ENCODE peak calls at places on chromosomes 1 and 21, in nine cellular contexts. N is psoas muscle, H is body of pancreas, X is pancreas, G is stomach, Z is Peyer's patch, L is cardiac muscle cell, E is heart right ventricle, T is sigmoid colon. F is an unnamed sample.

GRCh38 chr1:111747282-111747734 is 8.1 kb upstream of the INKA2 start:
- DNase-seq in E (peak; percentile 71), N (peak; percentile 31), Z (peak; percentile 69), G (peak; percentile 70), X (peak; percentile 50), T (no peak), L (peak; percentile 54), H (peak; percentile 46), F (no peak)

GRCh38 chr1:175597969-175598765 is 145.2 kb downstream of the TNR start:
- DNase-seq in T (no peak), G (no peak), E (no peak), N (no peak), H (no peak), L (no peak), X (no peak), Z (no peak), F (no peak)

GRCh38 chr1:67843335-67843734 is 10.1 kb upstream of the GNG12 start:
- DNase-seq in H (no peak), G (no peak), T (no peak), L (no peak), N (no peak), X (no peak), Z (no peak), E (no peak), F (no peak)

GRCh38 chr1:23178931-23179330 is 10.3 kb upstream of the LUZP1 start:
- DNase-seq in N (no peak), H (no peak), E (no peak), L (peak; percentile 12), T (no peak), Z (no peak), G (no peak), X (no peak), F (no peak)

GRCh38 chr1:118986291-118986838 is 1.8 kb downstream of the TBX15 start:
- DNase-seq in X (no peak), G (no peak), N (no peak), H (no peak), L (no peak), T (no peak), E (no peak), Z (no peak), F (no peak)

GRCh38 chr1:67766117-67766978 is 66.9 kb downstream of the GNG12 start:
- DNase-seq in X (peak; percentile 26), H (peak; percentile 29), Z (no peak), T (no peak), G (peak; percentile 34), L (peak; percentile 71), N (peak; percentile 41), E (peak; percentile 32), F (no peak)

GRCh38 chr1:160260436-160261382 is 1.6 kb downstream of the DCAF8 start:
- DNase-seq in E (peak; percentile 21), L (peak; percentile 39), X (no peak), G (no peak), Z (no peak), N (no peak), H (no peak), T (no peak), F (no peak)

GRCh38 chr1:113694910-113695309 is 64.4 kb downstream of the PHTF1 start:
- DNase-seq in G (no peak), E (no peak), H (no peak), L (no peak), X (no peak), T (no peak), Z (no peak), N (no peak), F (no peak)

GRCh38 chr1:90851711-90852050 is 134.6 kb upstream of the BARHL2 start:
- DNase-seq in T (no peak), X (no peak), H (no peak), Z (no peak), N (no peak), E (no peak), L (no peak), G (no peak), F (no peak)

GRCh38 chr1:180482425-180483275 is 19.7 kb downstream of the ACBD6 start:
- DNase-seq in G (no peak), T (no peak), E (peak; percentile 13), Z (no peak), X (no peak), L (peak; percentile 62), N (no peak), H (no peak), F (no peak)

GRCh38 chr1:151255381-151255780 is 847 bp downstream of the PSMD4 start:
- DNase-seq in L (no peak), N (no peak), G (no peak), X (no peak), E (no peak), T (no peak), Z (no peak), H (no peak), F (no peak)
- TF ChIP-seq CTCF in L (no peak), N (no peak), G (no peak), X (no peak), E (no peak), T (no peak), Z (no peak), H (no peak), F (no peak)

GRCh38 chr21:43020177-43020576 is 45.8 kb downstream of the PKNOX1 start:
- DNase-seq in E (no peak), H (no peak), L (no peak), X (no peak), N (no peak), G (no peak), T (no peak), Z (no peak), F (no peak)
- H3K4me1 ChIP-seq in E (no peaks in the 10 kb centered on the region), H (no peaks in the 10 kb centered on the region), L (no peaks in the 10 kb centered on the region), X (no peaks in the 10 kb centered on the region), N (no peaks in the 10 kb centered on the region), G (no peaks in the 10 kb centered on the region), T (no peaks in the 10 kb centered on the region), Z (no peaks in the 10 kb centered on the region), F (no peaks in the 10 kb centered on the region)

DNA sequence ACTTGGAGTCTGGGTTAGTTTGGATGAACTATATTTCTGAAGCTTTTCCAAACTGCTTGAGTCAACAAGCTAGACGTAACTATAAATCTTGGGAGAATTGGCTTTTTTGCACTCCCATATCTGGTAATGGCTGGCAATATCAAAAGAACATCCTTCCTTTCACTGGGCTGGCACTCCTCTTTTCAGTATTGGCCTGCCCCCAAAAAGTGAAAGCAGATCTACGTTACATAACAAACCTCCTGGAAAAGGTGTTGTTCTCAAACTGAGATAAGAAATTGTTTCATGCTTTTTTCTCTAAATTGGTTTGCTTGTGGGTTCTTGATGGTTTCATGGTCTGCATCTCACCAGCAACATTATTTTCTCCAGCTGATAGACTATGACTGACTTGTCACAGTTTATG is 499.2 kb downstream of the NEGR1 start:
- DNase-seq in N (no peak), E (no peak), L (no peak), X (no peak), G (no peak), H (no peak), T (no peak), Z (no peak), F (no peak)
- H3K4me3 ChIP-seq in N (no peak overlapping the region), E (no peak overlapping the region), L (no peak overlapping the region), X (no peak overlapping the region), G (no peak overlapping the region), H (no peak overlapping the region), T (no peak overlapping the region), Z (no peak overlapping the region), F (no peak overlapping the region)

GRCh38 chr1:203518541-203518940 is 24.6 kb downstream of the OPTC start:
- DNase-seq in X (no peak), H (no peak), N (no peak), G (no peak), T (no peak), L (no peak), Z (no peak), E (no peak), F (no peak)
- TF ChIP-seq CTCF in X (no peak), H (no peak), N (no peak), G (no peak), T (no peak), L (no peak), Z (no peak), E (no peak), F (no peak)

GRCh38 chr1:151579436-151580225 is 32.2 kb upstream of the SNX27 start:
- DNase-seq in T (no peak), H (no peak), N (no peak), G (no peak), X (no peak), E (no peak), L (no peak), Z (no peak), F (no peak)

GRCh38 chr1:151578941-151579340 is 32.9 kb upstream of the SNX27 start:
- DNase-seq in X (no peak), E (no peak), N (no peak), H (no peak), T (no peak), L (no peak), G (no peak), Z (no peak), F (no peak)

GRCh38 chr1:151577173-151577572 is 34.7 kb upstream of the SNX27 start:
- DNase-seq in N (no peak), E (no peak), H (no peak), T (no peak), L (no peak), X (no peak), Z (no peak), G (no peak), F (no peak)

GRCh38 chr1:151570819-151571218 is 30.7 kb downstream of the TUFT1 start:
- DNase-seq in Z (no peak), N (no peak), E (no peak), L (no peak), G (no peak), T (no peak), H (peak; percentile 25), X (no peak), F (no peak)

GRCh38 chr1:151574575-151575529 is 34.7 kb downstream of the TUFT1 start:
- DNase-seq in H (no peak), Z (no peak), T (no peak), L (no peak), E (no peak), X (no peak), N (no peak), G (peak; percentile 57), F (no peak)
- H3K4me1 ChIP-seq in H (peaks cover 3% of the 10 kb centered on the region), Z (peaks cover 9% of the 10 kb centered on the region), T (no peaks in the 10 kb centered on the region), L (no peaks in the 10 kb centered on the region), E (no peaks in the 10 kb centered on the region), X (no peaks in the 10 kb centered on the region), N (no peaks in the 10 kb centered on the region), G (peaks cover 8% of the 10 kb centered on the region), F (peaks cover 7% of the 10 kb centered on the region)

GRCh38 chr1:27572019-27572678 is 31.8 kb downstream of the AHDC1 start:
- DNase-seq in H (peak; percentile 19), Z (no peak), X (no peak), E (no peak), N (peak; percentile 56), T (peak; percentile 75), G (no peak), L (no peak), F (no peak)
- H3K4me3 ChIP-seq in H (no peak overlapping the region), Z (no peak overlapping the region), X (no peak overlapping the region), E (no peak overlapping the region), N (peak overlapping the region; percentile 51), T (peak overlapping the region; percentile 3), G (no peak overlapping the region), L (peak overlapping the region; percentile 16), F (no peak overlapping the region)